ENCODE peak calls at places on chromosome 9, in six cellular contexts. D is right cardiac atrium; Z is CD8-positive, alpha-beta memory T cell; C is lower lobe of right lung; P is upper lobe of right lung; H is GM23338. S is an unnamed sample.

GRCh38 chr9:82354260-82354659 is 365.7 kb downstream of the SPATA31D1 start:
- DNase-seq in D (no peak), Z (no peak), C (no peak), P (no peak), H (no peak), S (no peak)

GRCh38 chr9:105459329-105459728 is 11.5 kb downstream of the FSD1L start:
- DNase-seq in D (no peak), Z (no peak), C (no peak), P (no peak), H (no peak), S (no peak)

GRCh38 chr9:115373000-115373709 is 255.2 kb upstream of the TNC start:
- DNase-seq in D (no peak), Z (no peak), C (no peak), P (no peak), H (no peak), S (peak; percentile 81)

GRCh38 chr9:126506361-126507317 is 107.1 kb upstream of the LMX1B start:
- DNase-seq in D (peak; percentile 40), Z (no peak), C (peak; percentile 51), P (peak; percentile 64), H (no peak), S (no peak)

GRCh38 chr9:8766096-8766495 is 966.5 kb upstream of the DMAC1 start:
- DNase-seq in D (no peak), Z (no peak), C (no peak), P (no peak), H (no peak), S (no peak)

GRCh38 chr9:22049411-22049810 is 40.3 kb upstream of the CDKN2B start:
- DNase-seq in D (no peak), Z (no peak), C (no peak), P (no peak), H (no peak), S (no peak)

GRCh38 chr9:130893250-130894101 is 3.1 kb downstream of the QRFP start:
- DNase-seq in D (peak; percentile 82), Z (no peak), C (peak; percentile 84), P (peak; percentile 82), H (no peak), S (no peak)

GRCh38 chr9:133137451-133138231 is 16.6 kb upstream of the RALGDS start:
- DNase-seq in D (peak; percentile 83), Z (no peak), C (peak; percentile 85), P (peak; percentile 88), H (no peak), S (no peak)

GRCh38 chr9:19232117-19232829 is 1.8 kb downstream of the DENND4C start:
- DNase-seq in D (no peak), Z (no peak), C (no peak), P (no peak), H (no peak), S (peak; percentile 7)

GRCh38 chr9:132548971-132549649 is 33.3 kb upstream of the BARHL1 start:
- DNase-seq in D (no peak), Z (no peak), C (no peak), P (no peak), H (no peak), S (no peak)

GRCh38 chr9:33426843-33427293 is 20.5 kb downstream of the AQP3 start:
- DNase-seq in D (no peak), Z (peak; percentile 56), C (no peak), P (no peak), H (no peak), S (no peak)

GRCh38 chr9:4147476-4148214 is 152.2 kb downstream of the GLIS3 start:
- DNase-seq in D (no peak), Z (no peak), C (no peak), P (no peak), H (peak; percentile 15), S (no peak)

GRCh38 chr9:128091144-128091543 is 23.1 kb downstream of the SLC25A25 start:
- DNase-seq in D (peak; percentile 91), Z (no peak), C (peak; percentile 53), P (peak; percentile 67), H (peak; percentile 94), S (peak; percentile 99)

GRCh38 chr9:90219548-90220118 is 423.0 kb downstream of the DIRAS2 start:
- DNase-seq in D (no peak), Z (peak; percentile 1), C (peak; percentile 56), P (peak; percentile 73), H (peak; percentile 75), S (no peak)

GRCh38 chr9:132211570-132211969 is 49.7 kb downstream of the NTNG2 start:
- DNase-seq in D (no peak), Z (no peak), C (no peak), P (no peak), H (no peak), S (no peak)

DNA sequence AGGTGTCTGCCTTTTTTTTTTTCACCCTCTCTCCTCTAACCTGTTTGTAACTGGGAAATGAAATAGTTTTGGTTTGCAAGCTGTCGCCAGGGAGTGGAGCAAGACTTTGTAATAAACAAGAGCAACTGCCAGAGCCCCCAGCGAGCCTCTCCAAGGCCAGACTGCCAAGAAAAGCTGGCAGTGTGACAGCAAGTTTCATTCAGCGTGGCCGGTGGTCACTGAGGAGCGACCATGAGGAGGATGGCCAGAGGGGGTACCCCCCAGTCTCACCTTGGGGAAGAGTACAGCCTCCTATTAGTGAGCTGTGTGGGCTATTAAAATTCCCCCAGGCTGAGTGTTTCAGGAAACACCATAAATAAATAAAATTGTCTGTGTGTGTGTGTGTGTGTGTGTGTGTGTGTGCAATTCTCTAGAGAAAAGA is 49.9 kb downstream of the ZFAND5 start:
- DNase-seq in D (peak; percentile 88), Z (no peak), C (peak; percentile 69), P (peak; percentile 72), H (no peak), S (peak; percentile 92)
- H3K4me3 ChIP-seq in D (peak overlapping the region; percentile 14), Z (no peak overlapping the region), C (peak overlapping the region; percentile 20), P (peak overlapping the region; percentile 25), H (no peak overlapping the region), S (no peak overlapping the region)

DNA sequence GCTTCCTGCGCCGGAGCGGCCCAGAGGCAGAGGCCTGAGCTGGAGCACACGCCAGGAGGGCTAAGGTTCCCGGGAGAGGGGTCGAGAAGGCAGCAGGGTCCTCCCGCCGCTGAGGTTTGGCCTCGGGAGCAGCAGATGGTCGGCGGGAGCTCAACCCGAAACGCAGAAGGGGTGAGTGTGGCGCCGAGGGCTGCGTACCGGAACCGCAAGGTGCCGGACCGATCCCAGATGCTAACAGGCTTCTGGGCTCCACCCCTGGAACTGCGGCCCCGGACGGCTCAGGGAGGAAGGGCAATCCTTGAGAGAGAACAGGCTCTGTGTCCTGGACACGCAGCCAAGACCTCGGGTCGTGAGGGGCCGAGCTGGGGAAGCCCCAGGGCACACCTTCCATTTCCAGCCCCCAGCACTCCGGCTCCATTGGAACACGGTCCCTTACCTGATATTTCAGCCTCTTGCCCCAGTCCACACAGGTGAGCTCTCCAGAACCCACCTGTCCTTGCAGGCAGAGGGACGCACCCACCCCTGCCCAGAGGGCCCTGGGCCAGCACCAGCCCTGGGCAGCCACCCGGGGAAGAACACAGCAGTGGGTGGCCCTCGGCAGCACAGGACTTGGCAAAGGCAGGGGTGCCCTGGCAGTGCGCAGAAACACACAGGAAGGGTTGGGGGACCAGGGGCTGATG is 1.4 kb downstream of the LHX3 start:
- DNase-seq in D (no peak), Z (no peak), C (no peak), P (no peak), H (no peak), S (no peak)
- H3K27me3 ChIP-seq in D (no peaks in the 10 kb centered on the region), Z (peaks cover 11% of the 10 kb centered on the region), C (peaks cover 68% of the 10 kb centered on the region), P (peaks cover 66% of the 10 kb centered on the region), H (peaks cover 77% of the 10 kb centered on the region), S (no peaks in the 10 kb centered on the region)

DNA sequence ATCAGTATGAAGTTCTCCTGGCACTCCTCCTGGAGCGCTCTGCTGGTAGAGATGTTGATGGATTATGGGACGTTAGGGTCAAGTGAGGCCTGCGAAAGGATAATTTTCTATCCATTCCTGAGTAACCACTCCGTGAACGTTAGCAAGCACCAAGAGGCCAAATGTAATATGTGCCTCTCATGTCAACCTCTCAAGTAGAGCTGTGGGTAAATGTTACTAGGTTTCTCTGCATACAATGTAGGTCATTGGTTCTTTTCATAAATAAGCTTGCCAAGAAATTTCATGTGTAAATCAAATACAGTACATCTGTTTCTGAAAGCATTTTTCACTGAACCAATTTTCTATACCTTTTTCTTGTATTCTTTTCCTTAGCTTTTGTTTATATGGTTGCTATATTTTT is 126.3 kb downstream of the KDM4C start:
- DNase-seq in D (no peak), Z (no peak), C (no peak), P (no peak), H (no peak), S (no peak)
- H3K4me3 ChIP-seq in D (no peak overlapping the region), Z (no peak overlapping the region), C (no peak overlapping the region), P (no peak overlapping the region), H (no peak overlapping the region), S (no peak overlapping the region)

GRCh38 chr9:95045751-95046150 is 271.8 kb downstream of the FANCC start:
- DNase-seq in D (no peak), Z (no peak), C (no peak), P (no peak), H (peak; percentile 56), S (no peak)

GRCh38 chr9:95047452-95048224 is 269.9 kb downstream of the FANCC start:
- DNase-seq in D (no peak), Z (no peak), C (no peak), P (no peak), H (no peak), S (no peak)

GRCh38 chr9:95049761-95050160 is 267.7 kb downstream of the FANCC start:
- DNase-seq in D (no peak), Z (no peak), C (no peak), P (no peak), H (no peak), S (no peak)

GRCh38 chr9:95044731-95045508 is 272.6 kb downstream of the FANCC start:
- DNase-seq in D (peak; percentile 68), Z (no peak), C (peak; percentile 60), P (no peak), H (peak; percentile 97), S (no peak)

DNA sequence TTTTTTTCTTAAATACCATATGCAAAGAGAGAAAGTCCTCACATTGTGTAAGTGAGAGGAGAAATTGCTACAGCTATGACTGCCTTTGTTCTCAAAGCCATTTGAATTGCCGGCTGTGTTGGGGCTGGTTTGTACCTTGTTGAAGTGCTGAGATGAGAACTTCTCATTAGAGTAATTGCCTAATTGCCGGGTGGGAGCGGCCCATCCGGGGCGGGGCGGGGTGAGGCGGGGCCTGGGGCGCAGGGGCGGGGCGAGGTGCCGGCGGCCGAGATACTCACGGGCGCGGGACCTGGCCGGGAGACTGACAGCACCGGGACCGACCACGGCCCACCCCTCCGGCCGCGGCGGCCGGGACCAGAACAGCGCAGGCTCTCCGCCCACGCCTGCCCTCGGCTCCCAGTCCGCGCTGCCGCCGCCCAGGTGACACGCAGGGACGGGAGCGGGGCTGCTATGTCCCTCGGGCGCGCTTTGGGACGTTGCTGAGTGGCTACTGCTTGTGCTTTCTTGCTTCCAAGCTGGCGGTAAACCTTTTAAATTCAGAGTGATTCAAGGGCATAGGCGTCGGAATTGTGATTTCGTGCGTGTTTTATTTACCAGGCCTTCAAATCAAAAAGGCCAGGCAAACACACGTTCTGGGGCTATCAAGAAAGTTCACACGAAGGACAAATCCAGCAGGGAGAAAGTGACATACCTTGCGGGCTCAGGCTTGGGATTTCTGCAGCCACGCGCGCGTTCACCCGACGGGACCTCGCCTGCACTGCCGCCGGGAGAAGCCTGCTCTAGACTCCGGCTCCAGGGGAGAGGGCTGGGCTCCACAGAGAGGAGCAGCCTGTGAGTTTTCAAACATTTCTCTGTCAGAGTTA is 269.1 kb downstream of the FANCC start:
- DNase-seq in D (peak; percentile 88), Z (peak; percentile 40), C (peak; percentile 89), P (peak; percentile 93), H (peak; percentile 69), S (peak; percentile 78)
- H3K27me3 ChIP-seq in D (no peaks in the 10 kb centered on the region), Z (peaks cover 17% of the 10 kb centered on the region), C (no peaks in the 10 kb centered on the region), P (no peaks in the 10 kb centered on the region), H (peaks cover 55% of the 10 kb centered on the region), S (no peaks in the 10 kb centered on the region)